ENCODE peak calls at places on chromosomes 13 and 19, in six cellular contexts. D, O, X, C, R and Q are unnamed samples.

GRCh38 chr13:75876371-75877050 is 240.4 kb downstream of the LMO7 start:
- DNase-seq in D (peak; percentile 17), C (peak; percentile 50), X (peak; percentile 58), O (peak; percentile 44), R (no peak), Q (peak; percentile 41)

GRCh38 chr19:2469102-2469914 is 6.6 kb upstream of the GADD45B start:
- DNase-seq in D (no peak), X (peak; percentile 55), C (peak; percentile 50), R (no peak), O (no peak), Q (no peak)

GRCh38 chr13:108223850-108224503 is 5.8 kb downstream of the ABHD13 start:
- DNase-seq in C (no peak), X (no peak), O (no peak), R (no peak), D (no peak), Q (no peak)

GRCh38 chr13:57030671-57031070 is 110.0 kb upstream of the PRR20A start:
- DNase-seq in D (no peak), C (no peak), X (no peak), O (no peak), R (no peak), Q (no peak)

GRCh38 chr13:31064636-31065035 is 97.1 kb downstream of the HSPH1 start:
- DNase-seq in R (no peak), C (no peak), D (no peak), X (no peak), O (no peak), Q (no peak)

GRCh38 chr13:73138967-73139491 is 80.2 kb downstream of the KLF5 start:
- DNase-seq in D (no peak), O (no peak), R (no peak), X (no peak), C (no peak), Q (no peak)

GRCh38 chr13:32647926-32648325 is 61.7 kb downstream of the PDS5B start:
- DNase-seq in D (no peak), R (no peak), C (no peak), O (no peak), X (no peak), Q (no peak)

GRCh38 chr19:46783670-46784069 is 4.7 kb downstream of the SLC1A5 start:
- DNase-seq in X (no peak), C (no peak), R (no peak), D (no peak), O (no peak), Q (no peak)

GRCh38 chr19:3210347-3211017 is 14.0 kb upstream of the CELF5 start:
- DNase-seq in R (peak; percentile 50), D (peak; percentile 93), O (peak; percentile 4), X (no peak), C (peak; percentile 52), Q (no peak)

GRCh38 chr19:37997911-37998344 is 90.9 kb downstream of the SIPA1L3 start:
- DNase-seq in D (no peak), R (no peak), X (peak; percentile 90), C (peak; percentile 43), O (peak; percentile 75), Q (no peak)

GRCh38 chr13:112175162-112176075 is 108.5 kb downstream of the SOX1 start:
- DNase-seq in X (no peak), D (no peak), O (no peak), C (no peak), R (no peak), Q (no peak)

GRCh38 chr19:3135961-3136683 is at the start of gene GNA15:
- DNase-seq in R (no peak), O (no peak), C (no peak), X (no peak), D (no peak), Q (no peak)

GRCh38 chr19:7575426-7576040 is 20.1 kb upstream of the CAMSAP3 start:
- DNase-seq in C (no peak), O (no peak), X (no peak), R (no peak), D (no peak), Q (no peak)

GRCh38 chr19:2453431-2454025 is 3.2 kb downstream of the LMNB2 start:
- DNase-seq in D (no peak), R (no peak), X (no peak), O (no peak), C (no peak), Q (peak; percentile 59)

GRCh38 chr19:50821622-50822021 is 2.0 kb downstream of the KLK1 start:
- DNase-seq in D (no peak), X (no peak), C (no peak), R (no peak), O (no peak), Q (no peak)

GRCh38 chr13:41854758-41855157 is 106.2 kb downstream of the VWA8 start:
- DNase-seq in D (no peak), X (no peak), O (no peak), R (no peak), C (no peak), Q (no peak)

GRCh38 chr19:41016488-41017071 is 25.5 kb downstream of the CYP2B6 start:
- DNase-seq in X (no peak), O (no peak), D (no peak), C (no peak), R (no peak), Q (no peak)

GRCh38 chr19:15398501-15399233 is 19.1 kb upstream of the AKAP8 start:
- DNase-seq in O (no peak), C (no peak), R (no peak), D (no peak), X (no peak), Q (no peak)

GRCh38 chr19:41945135-41945766 is 13.9 kb downstream of the RABAC1 start:
- DNase-seq in O (no peak), C (no peak), X (no peak), R (peak; percentile 80), D (peak; percentile 86), Q (no peak)

GRCh38 chr19:45826934-45827333 is 11.8 kb upstream of the RSPH6A start:
- DNase-seq in R (no peak), D (no peak), C (no peak), X (no peak), O (no peak), Q (no peak)

GRCh38 chr13:70960841-70961443 is 852.7 kb upstream of the KLHL1 start:
- DNase-seq in C (no peak), R (no peak), X (peak; percentile 2), D (no peak), O (peak; percentile 5), Q (no peak)

GRCh38 chr13:110001622-110002275 is 215.4 kb upstream of the IRS2 start:
- DNase-seq in O (no peak), C (no peak), R (no peak), D (no peak), X (peak; percentile 47), Q (no peak)

GRCh38 chr13:109211616-109212015 is 574.8 kb downstream of the IRS2 start:
- DNase-seq in X (peak; percentile 60), D (no peak), R (no peak), O (no peak), C (no peak), Q (no peak)

GRCh38 chr19:1121395-1121794 is 17.6 kb downstream of the GPX4 start:
- DNase-seq in O (no peak), R (no peak), X (no peak), C (no peak), D (no peak), Q (no peak)

GRCh38 chr19:48145596-48146254 is 24.4 kb downstream of the LIG1 start:
- DNase-seq in R (no peak), D (no peak), O (no peak), X (no peak), C (no peak), Q (no peak)

GRCh38 chr13:66128201-66128600 is 1101.9 kb downstream of the PCDH9 start:
- DNase-seq in D (no peak), C (no peak), X (no peak), R (no peak), O (no peak), Q (no peak)

GRCh38 chr13:83516781-83517180 is 365.5 kb downstream of the SLITRK1 start:
- DNase-seq in R (no peak), C (no peak), D (no peak), X (no peak), O (no peak), Q (no peak)

GRCh38 chr13:50840327-50840726 is 3.2 kb downstream of the DLEU7 start:
- DNase-seq in R (no peak), D (no peak), O (no peak), C (no peak), X (no peak), Q (no peak)

GRCh38 chr13:87398047-87398446 is 273.1 kb upstream of the SLITRK5 start:
- DNase-seq in X (no peak), R (no peak), C (no peak), D (no peak), O (no peak), Q (no peak)

GRCh38 chr19:30877591-30878230 is 471.5 kb downstream of the TSHZ3 start:
- DNase-seq in D (no peak), R (no peak), C (no peak), O (no peak), X (no peak), Q (no peak)

GRCh38 chr19:40221858-40222619 is 3.9 kb upstream of the TTC9B start:
- DNase-seq in O (peak; percentile 91), C (peak; percentile 79), X (peak; percentile 87), D (peak; percentile 99), R (peak; percentile 55), Q (peak; percentile 85)